ENCODE peak calls at places on chromosomes 4 and X, in six cellular contexts. W is transverse colon, V is endothelial cell, X is fibroblast of lung, S is HFF-Myc, O is cardiac muscle cell. M is an unnamed sample.

GRCh38 chr4:6273661-6273990 is 4.0 kb downstream of the WFS1 start:
- DNase-seq in V (no peak), S (no peak), W (no peak), X (no peak), O (no peak), M (no peak)

GRCh38 chr4:140136509-140136908 is 17.5 kb downstream of the MAML3 start:
- DNase-seq in X (peak), O (no peak), V (no peak), S (no peak), W (no peak), M (peak)

GRCh38 chr4:7872264-7872771 is 67.3 kb downstream of the AFAP1 start:
- DNase-seq in W (no peak), S (peak), X (peak), V (no peak), O (no peak), M (no peak)

GRCh38 chr4:1638272-1638598 is 45.9 kb downstream of the FAM53A start:
- DNase-seq in X (no peak), O (no peak), W (no peak), S (no peak), V (no peak), M (no peak)

GRCh38 chrX:148942754-148943153 is 442.3 kb downstream of the AFF2 start:
- DNase-seq in S (no peak), W (no peak), X (no peak), O (no peak), V (no peak), M (no peak)

GRCh38 chr4:150581611-150582010 is 340 bp upstream of the MAB21L2 start:
- DNase-seq in V (peak), X (peak), W (peak), O (peak), S (no peak), M (no peak)

GRCh38 chrX:132406106-132406505 is 82.7 kb downstream of the MBNL3 start:
- DNase-seq in V (no peak), O (no peak), S (no peak), W (no peak), X (no peak), M (no peak)

GRCh38 chr4:88027611-88028608 is 20.5 kb downstream of the PKD2 start:
- DNase-seq in S (no peak), X (peak), W (no peak), V (no peak), O (no peak), M (no peak)

GRCh38 chr4:80180743-80181142 is 16.6 kb upstream of the PRDM8 start:
- DNase-seq in W (no peak), O (no peak), S (no peak), V (no peak), X (peak), M (no peak)

GRCh38 chr4:85952518-85952917 is 407.3 kb downstream of the MAPK10 start:
- DNase-seq in S (no peak), V (no peak), X (peak), W (no peak), O (no peak), M (no peak)

GRCh38 chr4:2507855-2508254 is 28.6 kb upstream of the FAM193A start:
- DNase-seq in S (no peak), V (no peak), O (no peak), X (no peak), W (no peak), M (no peak)

GRCh38 chr4:184143770-184144564 is 73.7 kb downstream of the ENPP6 start:
- DNase-seq in W (no peak), V (no peak), O (peak), X (no peak), S (no peak), M (no peak)

GRCh38 chrX:44431206-44431605 is 87.7 kb upstream of the EFHC2 start:
- DNase-seq in S (no peak), O (no peak), V (no peak), W (no peak), X (peak), M (peak)

GRCh38 chrX:15930585-15930984 is 76.0 kb upstream of the AP1S2 start:
- DNase-seq in S (no peak), W (no peak), X (peak), O (peak), V (no peak), M (no peak)

GRCh38 chr4:7973545-7973981 is 33.9 kb upstream of the AFAP1 start:
- DNase-seq in S (no peak), V (no peak), X (peak), W (no peak), O (no peak), M (no peak)

GRCh38 chr4:41748788-41749445 is 392 bp upstream of the PHOX2B start:
- DNase-seq in S (no peak), O (no peak), W (no peak), X (no peak), V (no peak), M (no peak)

GRCh38 chrX:48897157-48897620 is 379 bp downstream of the TIMM17B start:
- DNase-seq in S (no peak), W (peak), X (peak), O (peak), V (peak), M (peak)

GRCh38 chrX:19440713-19441112 is 74.6 kb downstream of the MAP3K15 start:
- DNase-seq in S (peak), V (no peak), O (no peak), X (peak), W (no peak), M (peak)

GRCh38 chr4:11424896-11425295 is 3.8 kb downstream of the HS3ST1 start:
- DNase-seq in W (no peak), V (no peak), O (no peak), X (no peak), S (no peak), M (no peak)

GRCh38 chrX:68895339-68896250 is 66.8 kb downstream of the EFNB1 start:
- DNase-seq in S (no peak), O (peak), V (no peak), X (peak), W (peak), M (peak)

GRCh38 chr4:1879491-1879890 is 8.3 kb downstream of the NSD2 start:
- DNase-seq in O (no peak), W (no peak), S (no peak), V (no peak), X (no peak), M (no peak)

GRCh38 chrX:16708016-16708415 is 4.5 kb downstream of the CTPS2 start:
- DNase-seq in S (no peak), O (no peak), V (no peak), X (peak), W (no peak), M (no peak)

GRCh38 chr4:143352720-143353119 is 16.0 kb downstream of the GAB1 start:
- DNase-seq in W (no peak), V (no peak), S (no peak), X (peak), O (no peak), M (no peak)

GRCh38 chr4:40629401-40630334 is at the start of gene RBM47:
- DNase-seq in O (peak), X (peak), S (no peak), W (peak), V (peak), M (peak)

GRCh38 chrX:1378306-1378758 is 13.6 kb downstream of the SLC25A6 start:
- DNase-seq in V (no peak), S (no peak), O (no peak), X (no peak), W (no peak), M (no peak)

GRCh38 chr4:53651142-53651720 is 59.9 kb upstream of the LNX1 start:
- DNase-seq in O (no peak), X (peak), S (no peak), W (peak), V (no peak), M (peak)

GRCh38 chrX:34903316-34903715 is 39.3 kb upstream of the FAM47B start:
- DNase-seq in O (no peak), X (no peak), V (no peak), S (no peak), W (no peak), M (no peak)

GRCh38 chrX:2933125-2933900 is 4.2 kb upstream of the ARSD start:
- DNase-seq in O (no peak), S (no peak), X (no peak), W (peak), V (no peak), M (no peak)

GRCh38 chr4:6001965-6002833 is 16.0 kb downstream of the C4orf50 start:
- DNase-seq in O (no peak), S (no peak), W (no peak), V (no peak), X (no peak), M (no peak)

GRCh38 chrX:1093112-1093511 is 119.3 kb downstream of the CRLF2 start:
- DNase-seq in X (no peak), W (no peak), S (no peak), V (no peak), O (no peak), M (no peak)

GRCh38 chrX:120769576-120770341 is 105.9 kb downstream of the CT47B1 start:
- DNase-seq in W (no peak), S (no peak), V (no peak), O (peak), X (peak), M (peak)

GRCh38 chrX:154712781-154713391 is 38.0 kb downstream of the GAB3 start:
- DNase-seq in X (peak), V (no peak), W (no peak), O (no peak), S (peak), M (no peak)
- TF ChIP-seq CTCF in X (no peak), V (no peak), W (no peak), O (no peak), S (no peak), M (no peak)

GRCh38 chrX:134931550-134931949 is 59.2 kb upstream of the SMIM10 start:
- DNase-seq in X (no peak), V (no peak), W (no peak), S (no peak), O (no peak), M (no peak)
- TF ChIP-seq CTCF in X (no peak), V (no peak), W (no peak), S (no peak), O (no peak), M (no peak)

GRCh38 chr4:67122029-67122428 is 423.3 kb downstream of the CENPC start:
- DNase-seq in W (no peak), X (peak), O (peak), V (peak), S (no peak), M (peak)
- TF ChIP-seq CTCF in W (no peak), X (no peak), O (peak), V (peak), S (no peak), M (no peak)

DNA sequence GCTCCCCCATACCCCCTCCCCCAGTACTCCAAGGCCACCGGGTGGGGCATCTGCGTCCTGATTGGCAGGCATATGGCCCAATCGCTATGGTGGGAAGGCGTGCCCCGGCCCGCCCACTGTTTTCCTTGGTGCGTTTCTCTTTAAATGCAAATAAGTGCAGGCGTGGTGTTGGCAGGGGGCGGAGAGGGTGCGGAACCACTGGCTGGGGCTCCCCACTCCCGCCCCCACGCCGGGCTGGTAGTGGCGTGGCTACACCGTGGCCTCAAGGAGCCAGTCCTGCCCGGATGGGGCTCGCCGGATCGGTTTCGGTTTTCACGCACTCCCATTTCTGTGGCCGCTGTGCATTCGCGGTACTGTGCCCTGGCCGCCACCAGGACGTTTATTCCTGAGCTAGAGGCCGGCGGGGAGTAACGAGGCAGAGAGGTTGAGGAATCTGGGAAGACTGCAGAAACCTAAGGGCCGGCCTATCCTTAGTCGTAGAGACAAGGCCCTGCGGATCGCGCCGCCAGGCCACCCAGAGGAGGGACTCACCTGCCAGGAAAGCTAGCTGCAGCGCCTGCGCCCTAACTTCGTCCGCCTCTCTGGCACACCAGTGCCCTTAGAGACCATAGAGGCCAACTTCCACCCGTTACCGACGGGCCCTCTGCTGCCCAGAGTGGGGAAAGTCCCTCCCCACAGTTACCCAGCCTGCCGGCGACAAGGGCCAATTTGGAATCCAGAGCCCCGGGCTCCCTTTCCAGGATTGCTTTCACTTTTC is 405 bp upstream of the AMER1 start:
- DNase-seq in X (peak), V (peak), S (peak), O (peak), W (peak), M (peak)
- TF ChIP-seq CTCF in X (no peak), V (no peak), S (no peak), O (no peak), W (peak), M (no peak)

GRCh38 chrX:133959972-133960371 is 25.4 kb downstream of the GPC3 start:
- DNase-seq in W (no peak), S (no peak), V (no peak), X (no peak), O (no peak), M (no peak)

GRCh38 chrX:133956570-133957340 is 28.6 kb downstream of the GPC3 start:
- DNase-seq in O (no peak), V (no peak), X (no peak), S (no peak), W (no peak), M (no peak)

GRCh38 chrX:133953785-133954355 is 31.5 kb downstream of the GPC3 start:
- DNase-seq in V (no peak), O (no peak), X (no peak), S (no peak), W (no peak), M (no peak)

GRCh38 chrX:133961046-133961445 is 24.3 kb downstream of the GPC3 start:
- DNase-seq in W (no peak), O (no peak), V (no peak), X (no peak), S (no peak), M (no peak)

DNA sequence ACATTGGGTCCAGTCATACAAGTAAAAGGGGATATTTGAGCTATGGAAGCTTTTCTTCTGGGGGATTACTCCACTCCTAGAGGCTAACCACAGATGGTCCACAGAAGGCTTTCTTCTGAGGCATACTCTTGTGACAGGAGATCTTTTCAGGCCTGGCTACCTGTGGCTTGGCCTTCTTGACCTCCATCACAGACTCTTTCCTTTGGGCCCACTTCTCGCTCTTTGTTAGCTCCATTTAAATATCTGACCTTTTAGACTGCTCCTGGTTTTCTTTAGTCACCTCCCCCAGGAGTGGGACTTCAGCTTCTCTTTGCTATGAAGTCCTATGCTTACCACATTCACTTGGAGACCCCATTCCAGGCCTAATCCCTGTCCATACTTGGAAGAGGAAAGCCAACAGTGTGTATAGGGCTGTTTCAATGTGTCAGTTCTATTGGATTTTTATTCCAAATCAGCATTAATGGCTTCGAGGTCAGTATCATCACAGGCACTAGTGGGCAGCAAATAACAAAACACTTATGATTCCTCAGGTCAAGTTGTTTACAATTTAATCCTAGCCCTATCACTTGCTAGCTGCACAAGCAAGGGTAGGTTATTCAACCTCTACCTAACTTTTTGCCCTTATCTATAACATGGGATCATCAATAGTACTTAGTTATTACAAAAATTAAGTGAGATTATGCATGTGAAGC is 26.3 kb downstream of the GPC3 start:
- DNase-seq in X (no peak), W (no peak), O (no peak), S (no peak), V (no peak), M (no peak)
- TF ChIP-seq CTCF in X (peak), W (no peak), O (peak), S (no peak), V (no peak), M (no peak)

GRCh38 chr4:74391890-74392478 is 27.0 kb downstream of the EREG start:
- DNase-seq in O (no peak), S (no peak), X (peak), W (no peak), V (no peak), M (no peak)
- TF ChIP-seq CTCF in O (no peak), S (no peak), X (no peak), W (no peak), V (no peak), M (no peak)

GRCh38 chr4:183110244-183110643 is 11.2 kb downstream of the WWC2 start:
- DNase-seq in O (no peak), X (no peak), V (no peak), S (no peak), W (no peak), M (no peak)

GRCh38 chr4:183111452-183111885 is 12.4 kb downstream of the WWC2 start:
- DNase-seq in O (no peak), V (no peak), S (no peak), W (no peak), X (no peak), M (no peak)

GRCh38 chr4:183107891-183108459 is 8.9 kb downstream of the WWC2 start:
- DNase-seq in S (no peak), O (no peak), V (no peak), X (no peak), W (no peak), M (no peak)

GRCh38 chr4:183105092-183105491 is 6.0 kb downstream of the WWC2 start:
- DNase-seq in S (no peak), X (no peak), O (no peak), W (no peak), V (no peak), M (no peak)

GRCh38 chr4:183106839-183107238 is 7.8 kb downstream of the WWC2 start:
- DNase-seq in X (no peak), O (no peak), S (no peak), W (no peak), V (no peak), M (no peak)
- TF ChIP-seq CTCF in X (no peak), O (peak), S (no peak), W (no peak), V (no peak), M (no peak)

GRCh38 chrX:11913001-11913400 is 155.0 kb downstream of the MSL3 start:
- DNase-seq in S (no peak), V (no peak), O (no peak), W (no peak), X (peak), M (no peak)

DNA sequence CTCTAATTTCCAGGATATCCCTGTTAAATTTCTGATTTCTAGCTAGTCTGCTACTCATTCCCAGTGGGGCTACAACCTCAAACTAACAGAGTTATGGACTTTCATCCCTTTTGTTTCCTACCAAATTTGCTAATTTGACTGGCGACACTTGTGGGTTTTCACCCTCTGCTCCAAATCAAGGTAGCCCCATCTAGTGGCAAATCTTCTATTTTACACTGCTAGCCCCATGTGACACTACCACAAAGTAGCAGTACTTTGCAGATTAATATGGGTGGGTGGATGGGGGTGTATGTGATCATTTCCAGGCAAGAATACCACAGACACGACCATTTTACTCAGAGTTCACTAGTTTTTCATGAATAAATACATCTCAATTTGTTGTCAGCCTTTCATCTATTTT is 150.3 kb downstream of the MSL3 start:
- DNase-seq in W (no peak), S (no peak), V (peak), O (peak), X (peak), M (peak)
- TF ChIP-seq CTCF in W (no peak), S (peak), V (no peak), O (peak), X (peak), M (no peak)

GRCh38 chr4:76199664-76200211 is 13.9 kb downstream of the SCARB2 start:
- DNase-seq in V (no peak), W (peak), S (no peak), O (no peak), X (peak), M (no peak)
- TF ChIP-seq CTCF in V (no peak), W (no peak), S (no peak), O (no peak), X (peak), M (no peak)

M was measured in Calu3.